ENCODE peak calls at places on chromosomes 7 and 10, in ten cellular contexts. Z is T-helper 1 cell; D is T-helper 2 cell treated with Interferon-gamma antibody and Interleukin-4, amounts not matched to agents 5 μg/mL and 100 μg/mL, for 36 hours; N is ELR; P is RWPE1; B is K562; Q is stimulated activated CD4-positive, alpha-beta T cell treated with anti-CD3 and anti-CD28 coated beads, Interleukin-1b, Interleukin-23, amount 100 ng/mL, for 4 hours; R is stimulated activated CD8-positive, alpha-beta memory T cell treated with anti-CD3 and anti-CD28 coated beads, Interleukin-12 subunit alpha, Interleukin-12 subunit beta, amount 100 ng/mL, for 1 hour; G is adrenal gland; K is GM19239. L is an unnamed sample.

GRCh38 chr7:93923291-93923690 is 1.8 kb downstream of the GNG11 start:
- DNase-seq in Z (no peak), D (no peak), N (peak), P (no peak), B (no peak), Q (no peak), R (no peak), G (no peak), K (no peak), L (no peak)

GRCh38 chr10:30755474-30755873 is 125.9 kb upstream of the LYZL2 start:
- DNase-seq in Z (no peak), D (no peak), N (no peak), P (no peak), B (no peak), Q (no peak), R (no peak), G (no peak), K (no peak), L (no peak)

GRCh38 chr10:99850041-99850766 is 67.8 kb downstream of the ABCC2 start:
- DNase-seq in Z (no peak), D (no peak), N (no peak), P (no peak), B (no peak), Q (no peak), R (no peak), G (no peak), K (no peak), L (no peak)

GRCh38 chr10:129894721-129895120 is 69.4 kb downstream of the EBF3 start:
- DNase-seq in Z (no peak), D (no peak), N (no peak), P (no peak), B (no peak), Q (no peak), R (no peak), G (no peak), K (no peak), L (no peak)

GRCh38 chr7:99551767-99552463 is at the start of gene FAM200A:
- DNase-seq in Z (peak), D (peak), N (peak), P (peak), B (peak), Q (peak), R (peak), G (peak), K (peak), L (peak)

GRCh38 chr10:112261281-112261822 is 21.8 kb upstream of the TECTB start:
- DNase-seq in Z (no peak), D (no peak), N (peak), P (no peak), B (peak), Q (no peak), R (no peak), G (peak), K (no peak), L (no peak)

GRCh38 chr7:42714361-42714760 is 197.5 kb downstream of the C7orf25 start:
- DNase-seq in Z (no peak), D (no peak), N (no peak), P (no peak), B (no peak), Q (no peak), R (no peak), G (no peak), K (no peak), L (no peak)

GRCh38 chr7:13945670-13946069 is 43.8 kb downstream of the ETV1 start:
- DNase-seq in Z (no peak), D (no peak), N (no peak), P (no peak), B (no peak), Q (no peak), R (no peak), G (no peak), K (no peak), L (no peak)

GRCh38 chr7:96327429-96327828 is 5.5 kb upstream of the SLC25A13 start:
- DNase-seq in Z (no peak), D (no peak), N (no peak), P (no peak), B (no peak), Q (no peak), R (no peak), G (no peak), K (no peak), L (no peak)

GRCh38 chr7:5422324-5423271 is 1.0 kb downstream of the TNRC18 start:
- DNase-seq in Z (no peak), D (no peak), N (peak), P (no peak), B (peak), Q (no peak), R (no peak), G (no peak), K (no peak), L (no peak)

GRCh38 chr7:148911626-148912025 is 27.5 kb upstream of the EZH2 start:
- DNase-seq in Z (no peak), D (no peak), N (no peak), P (no peak), B (no peak), Q (no peak), R (no peak), G (no peak), K (no peak), L (no peak)

GRCh38 chr7:152046531-152046930 is 21.1 kb downstream of the GALNT11 start:
- DNase-seq in Z (no peak), D (no peak), N (no peak), P (no peak), B (no peak), Q (no peak), R (no peak), G (no peak), K (no peak), L (no peak)

GRCh38 chr7:150368098-150368883 is at the start of gene REPIN1:
- DNase-seq in Z (peak), D (peak), N (peak), P (peak), B (peak), Q (peak), R (peak), G (peak), K (peak), L (peak)

GRCh38 chr10:100076750-100077149 is 4.9 kb downstream of the CPN1 start:
- DNase-seq in Z (no peak), D (no peak), N (no peak), P (no peak), B (no peak), Q (no peak), R (no peak), G (no peak), K (no peak), L (no peak)

GRCh38 chr7:103134866-103135554 is 13.9 kb downstream of the NAPEPLD start:
- DNase-seq in Z (no peak), D (no peak), N (no peak), P (no peak), B (no peak), Q (no peak), R (no peak), G (no peak), K (no peak), L (no peak)

GRCh38 chr10:78203915-78204818 is 170.5 kb downstream of the RPS24 start:
- DNase-seq in Z (no peak), D (no peak), N (no peak), P (no peak), B (no peak), Q (no peak), R (no peak), G (peak), K (no peak), L (no peak)

GRCh38 chr7:86768967-86769760 is 125.5 kb downstream of the GRM3 start:
- DNase-seq in Z (no peak), D (no peak), N (no peak), P (no peak), B (no peak), Q (no peak), R (no peak), G (no peak), K (no peak), L (no peak)